ENCODE peak calls at places on chromosomes 7 and 10, in six cellular contexts. One of them, this sample, is unnamed.

GRCh38 chr10:128063736-128064614 is 62.2 kb downstream of the MKI67 start:
- DNase-seq in HCT116: no peak
- DNase-seq in Calu3: no peak
- DNase-seq in GM20000: peak; percentile 51
- DNase-seq in fibroblast of the aortic adventitia: no peak
- DNase-seq in AG10803: no peak
- DNase-seq in this sample: peak; percentile 62

GRCh38 chr7:41698726-41699125 is 4.2 kb downstream of the INHBA start:
- DNase-seq in Calu3: no peak
- DNase-seq in fibroblast of the aortic adventitia: peak; percentile 64
- DNase-seq in GM20000: no peak
- DNase-seq in AG10803: peak; percentile 68
- DNase-seq in HCT116: no peak
- DNase-seq in this sample: no peak

GRCh38 chr7:23893942-23894890 is 184.2 kb downstream of the STK31 start:
- DNase-seq in AG10803: no peak
- DNase-seq in HCT116: no peak
- DNase-seq in Calu3: no peak
- DNase-seq in fibroblast of the aortic adventitia: peak; percentile 79
- DNase-seq in GM20000: no peak
- DNase-seq in this sample: no peak

GRCh38 chr10:95729323-95730055 is 26.5 kb upstream of the ENTPD1 start:
- DNase-seq in Calu3: no peak
- DNase-seq in HCT116: no peak
- DNase-seq in GM20000: no peak
- DNase-seq in fibroblast of the aortic adventitia: no peak
- DNase-seq in AG10803: no peak
- DNase-seq in this sample: no peak

GRCh38 chr10:35372329-35372728 is 36.0 kb downstream of the CCNY start:
- DNase-seq in HCT116: no peak
- DNase-seq in Calu3: no peak
- DNase-seq in AG10803: peak; percentile 60
- DNase-seq in fibroblast of the aortic adventitia: peak; percentile 86
- DNase-seq in GM20000: no peak
- DNase-seq in this sample: no peak

GRCh38 chr10:80443531-80443974 is 10.6 kb upstream of the TSPAN14 start:
- DNase-seq in HCT116: no peak
- DNase-seq in AG10803: peak; percentile 35
- DNase-seq in fibroblast of the aortic adventitia: no peak
- DNase-seq in Calu3: peak; percentile 35
- DNase-seq in GM20000: peak; percentile 50
- DNase-seq in this sample: peak; percentile 45

GRCh38 chr7:27933691-27934565 is 194.0 kb downstream of the TAX1BP1 start:
- DNase-seq in HCT116: no peak
- DNase-seq in fibroblast of the aortic adventitia: peak; percentile 54
- DNase-seq in Calu3: no peak
- DNase-seq in AG10803: peak; percentile 88
- DNase-seq in GM20000: no peak
- DNase-seq in this sample: no peak

GRCh38 chr10:30041394-30042105 is 17.8 kb downstream of the JCAD start:
- DNase-seq in GM20000: no peak
- DNase-seq in fibroblast of the aortic adventitia: no peak
- DNase-seq in HCT116: no peak
- DNase-seq in Calu3: no peak
- DNase-seq in AG10803: no peak
- DNase-seq in this sample: no peak

GRCh38 chr7:128136215-128136597 is 104.9 kb upstream of the LEP start:
- DNase-seq in GM20000: no peak
- DNase-seq in fibroblast of the aortic adventitia: no peak
- DNase-seq in Calu3: no peak
- DNase-seq in AG10803: no peak
- DNase-seq in HCT116: no peak
- DNase-seq in this sample: peak; percentile 29

GRCh38 chr7:90580051-90580450 is 16.1 kb upstream of the CDK14 start:
- DNase-seq in GM20000: no peak
- DNase-seq in fibroblast of the aortic adventitia: no peak
- DNase-seq in HCT116: no peak
- DNase-seq in AG10803: no peak
- DNase-seq in Calu3: peak; percentile 16
- DNase-seq in this sample: no peak

GRCh38 chr7:81256991-81257390 is 338.1 kb upstream of the SEMA3C start:
- DNase-seq in HCT116: no peak
- DNase-seq in fibroblast of the aortic adventitia: peak; percentile 58
- DNase-seq in Calu3: no peak
- DNase-seq in GM20000: no peak
- DNase-seq in AG10803: peak; percentile 46
- DNase-seq in this sample: no peak

GRCh38 chr10:121662945-121663917 is 65.0 kb upstream of the FGFR2 start:
- DNase-seq in fibroblast of the aortic adventitia: no peak
- DNase-seq in HCT116: peak; percentile 22
- DNase-seq in Calu3: no peak
- DNase-seq in GM20000: peak; percentile 20
- DNase-seq in AG10803: no peak
- DNase-seq in this sample: no peak

GRCh38 chr10:4102802-4103344 is 317.9 kb upstream of the KLF6 start:
- DNase-seq in Calu3: no peak
- DNase-seq in GM20000: no peak
- DNase-seq in HCT116: no peak
- DNase-seq in fibroblast of the aortic adventitia: no peak
- DNase-seq in AG10803: no peak
- DNase-seq in this sample: no peak

GRCh38 chr10:112361951-112362770 is 11.8 kb upstream of the ACSL5 start:
- DNase-seq in Calu3: no peak
- DNase-seq in fibroblast of the aortic adventitia: peak; percentile 74
- DNase-seq in AG10803: peak; percentile 84
- DNase-seq in GM20000: no peak
- DNase-seq in HCT116: no peak
- DNase-seq in this sample: no peak

DNA sequence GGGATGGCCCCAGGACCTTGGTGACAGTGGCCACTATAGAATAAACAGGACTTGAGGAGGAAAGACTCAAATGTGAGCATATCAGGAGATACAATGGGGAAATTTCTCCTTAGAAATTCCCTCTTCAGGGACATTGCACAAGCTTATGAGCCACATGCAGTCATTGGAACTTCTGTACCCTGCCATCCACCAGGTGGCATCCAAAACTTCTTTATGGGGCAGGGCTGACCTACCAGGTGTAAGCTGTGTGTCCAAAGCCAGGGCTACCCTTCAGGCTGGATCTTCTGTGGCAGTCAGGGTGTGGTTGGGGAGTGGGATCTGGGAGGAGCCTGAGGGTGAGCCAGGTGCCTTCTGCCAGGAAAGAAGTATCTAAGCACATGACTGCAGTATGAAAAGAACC is 36.6 kb upstream of the LRRC18 start:
- DNase-seq in AG10803: peak; percentile 26
- DNase-seq in Calu3: peak; percentile 46
- DNase-seq in HCT116: peak; percentile 18
- DNase-seq in GM20000: no peak
- DNase-seq in fibroblast of the aortic adventitia: peak; percentile 16
- DNase-seq in this sample: no peak
- TF ChIP-seq CTCF in AG10803: peak; percentile 48
- TF ChIP-seq CTCF in Calu3: no peak
- TF ChIP-seq CTCF in HCT116: peak; percentile 48
- TF ChIP-seq CTCF in GM20000: no peak
- TF ChIP-seq CTCF in fibroblast of the aortic adventitia: peak; percentile 13
- TF ChIP-seq CTCF in this sample: no peak

GRCh38 chr7:142535123-142535779 is 214.0 kb upstream of the PRSS1 start:
- DNase-seq in AG10803: peak; percentile 82
- DNase-seq in Calu3: peak; percentile 82
- DNase-seq in fibroblast of the aortic adventitia: peak; percentile 91
- DNase-seq in HCT116: peak; percentile 76
- DNase-seq in GM20000: peak; percentile 59
- DNase-seq in this sample: peak; percentile 62
- TF ChIP-seq CTCF in AG10803: peak; percentile 99
- TF ChIP-seq CTCF in Calu3: peak; percentile 81
- TF ChIP-seq CTCF in fibroblast of the aortic adventitia: peak; percentile 94
- TF ChIP-seq CTCF in HCT116: peak; percentile 90
- TF ChIP-seq CTCF in GM20000: peak; percentile 65
- TF ChIP-seq CTCF in this sample: peak; percentile 85

GRCh38 chr7:71235263-71235662 is 103.3 kb downstream of the GALNT17 start:
- DNase-seq in GM20000: no peak
- DNase-seq in HCT116: no peak
- DNase-seq in AG10803: no peak
- DNase-seq in Calu3: no peak
- DNase-seq in fibroblast of the aortic adventitia: no peak
- DNase-seq in this sample: no peak

GRCh38 chr7:71236488-71237179 is 104.7 kb downstream of the GALNT17 start:
- DNase-seq in Calu3: no peak
- DNase-seq in HCT116: no peak
- DNase-seq in AG10803: no peak
- DNase-seq in fibroblast of the aortic adventitia: no peak
- DNase-seq in GM20000: no peak
- DNase-seq in this sample: no peak

GRCh38 chr7:71238541-71238940 is 106.6 kb downstream of the GALNT17 start:
- DNase-seq in Calu3: no peak
- DNase-seq in fibroblast of the aortic adventitia: no peak
- DNase-seq in AG10803: no peak
- DNase-seq in GM20000: no peak
- DNase-seq in HCT116: no peak
- DNase-seq in this sample: no peak

GRCh38 chr7:71239517-71239916 is 107.6 kb downstream of the GALNT17 start:
- DNase-seq in Calu3: no peak
- DNase-seq in GM20000: no peak
- DNase-seq in fibroblast of the aortic adventitia: no peak
- DNase-seq in HCT116: no peak
- DNase-seq in AG10803: no peak
- DNase-seq in this sample: no peak

GRCh38 chr7:71237945-71238344 is 106.0 kb downstream of the GALNT17 start:
- DNase-seq in GM20000: no peak
- DNase-seq in fibroblast of the aortic adventitia: no peak
- DNase-seq in HCT116: no peak
- DNase-seq in Calu3: no peak
- DNase-seq in AG10803: no peak
- DNase-seq in this sample: no peak
- TF ChIP-seq CTCF in GM20000: no peak
- TF ChIP-seq CTCF in fibroblast of the aortic adventitia: no peak
- TF ChIP-seq CTCF in HCT116: no peak
- TF ChIP-seq CTCF in Calu3: no peak
- TF ChIP-seq CTCF in AG10803: no peak
- TF ChIP-seq CTCF in this sample: no peak

GRCh38 chr7:44236333-44236728 is 35.6 kb downstream of the YKT6 start:
- DNase-seq in HCT116: no peak
- DNase-seq in AG10803: no peak
- DNase-seq in Calu3: no peak
- DNase-seq in fibroblast of the aortic adventitia: no peak
- DNase-seq in GM20000: no peak
- DNase-seq in this sample: no peak
- TF ChIP-seq CTCF in HCT116: peak; percentile 32
- TF ChIP-seq CTCF in AG10803: no peak
- TF ChIP-seq CTCF in Calu3: no peak
- TF ChIP-seq CTCF in fibroblast of the aortic adventitia: no peak
- TF ChIP-seq CTCF in GM20000: no peak
- TF ChIP-seq CTCF in this sample: no peak

GRCh38 chr7:131095346-131095745 is 232.3 kb upstream of the MKLN1 start:
- DNase-seq in fibroblast of the aortic adventitia: peak; percentile 31
- DNase-seq in HCT116: no peak
- DNase-seq in AG10803: no peak
- DNase-seq in Calu3: no peak
- DNase-seq in GM20000: no peak
- DNase-seq in this sample: no peak

GRCh38 chr7:131096267-131096927 is 231.3 kb upstream of the MKLN1 start:
- DNase-seq in HCT116: no peak
- DNase-seq in AG10803: no peak
- DNase-seq in fibroblast of the aortic adventitia: no peak
- DNase-seq in GM20000: no peak
- DNase-seq in Calu3: no peak
- DNase-seq in this sample: no peak

GRCh38 chr7:131097662-131098376 is 229.9 kb upstream of the MKLN1 start:
- DNase-seq in HCT116: no peak
- DNase-seq in AG10803: no peak
- DNase-seq in Calu3: no peak
- DNase-seq in fibroblast of the aortic adventitia: no peak
- DNase-seq in GM20000: no peak
- DNase-seq in this sample: no peak

GRCh38 chr7:131100357-131101054 is 227.2 kb upstream of the MKLN1 start:
- DNase-seq in fibroblast of the aortic adventitia: no peak
- DNase-seq in Calu3: no peak
- DNase-seq in AG10803: no peak
- DNase-seq in HCT116: no peak
- DNase-seq in GM20000: no peak
- DNase-seq in this sample: no peak

DNA sequence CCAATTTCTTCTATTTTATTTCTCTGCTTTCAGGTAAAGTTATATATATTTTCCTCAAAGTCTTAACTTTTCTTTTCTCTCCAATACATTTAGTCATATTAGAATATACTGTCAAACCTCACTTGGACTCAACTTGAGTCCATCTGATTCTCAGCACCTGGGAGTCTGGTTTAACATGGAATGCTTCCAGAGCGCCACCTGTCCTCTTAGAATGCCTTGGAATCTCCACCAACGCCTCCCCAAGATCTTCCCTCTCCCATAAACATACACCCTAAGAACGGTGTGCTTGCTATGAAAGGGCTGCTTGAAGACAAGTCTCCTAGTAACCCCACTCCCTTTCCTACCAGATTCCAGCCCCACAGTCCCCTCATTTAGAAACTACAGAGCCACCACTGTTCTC is 229.1 kb upstream of the MKLN1 start:
- DNase-seq in AG10803: no peak
- DNase-seq in fibroblast of the aortic adventitia: no peak
- DNase-seq in GM20000: no peak
- DNase-seq in Calu3: no peak
- DNase-seq in HCT116: no peak
- DNase-seq in this sample: no peak
- TF ChIP-seq CTCF in AG10803: no peak
- TF ChIP-seq CTCF in fibroblast of the aortic adventitia: no peak
- TF ChIP-seq CTCF in GM20000: no peak
- TF ChIP-seq CTCF in Calu3: no peak
- TF ChIP-seq CTCF in HCT116: no peak
- TF ChIP-seq CTCF in this sample: no peak

This sample was measured in GM10248.